ENCODE peak calls at places on chromosomes 7 and 10, in eight cellular contexts. V, N, F, W, B, X, G and Q are unnamed samples.

GRCh38 chr7:25545125-25546008 is 317.1 kb upstream of the NPVF start:
- DNase-seq in V (no peak), N (no peak), F (no peak), W (no peak), B (no peak), X (no peak), G (no peak), Q (no peak)

GRCh38 chr7:79282882-79283602 is 170.4 kb downstream of the MAGI2 start:
- DNase-seq in V (peak), N (no peak), F (peak), W (no peak), B (peak), X (peak), G (peak), Q (peak)

GRCh38 chr10:104076743-104077160 is 8.9 kb downstream of the COL17A1 start:
- DNase-seq in V (peak), N (no peak), F (peak), W (no peak), B (peak), X (peak), G (no peak), Q (peak)

GRCh38 chr10:50576995-50577394 is 46.8 kb downstream of the SGMS1 start:
- DNase-seq in V (no peak), N (no peak), F (no peak), W (no peak), B (no peak), X (no peak), G (no peak), Q (no peak)

GRCh38 chr7:30255096-30255769 is 29.2 kb upstream of the ZNRF2 start:
- DNase-seq in V (no peak), N (no peak), F (no peak), W (no peak), B (no peak), X (no peak), G (no peak), Q (no peak)

GRCh38 chr7:158595068-158595467 is 7.4 kb upstream of the PTPRN2 start:
- DNase-seq in V (no peak), N (no peak), F (no peak), W (no peak), B (no peak), X (peak), G (peak), Q (peak)

GRCh38 chr10:49360271-49361177 is 35.4 kb downstream of the DRGX start:
- DNase-seq in V (peak), N (no peak), F (peak), W (peak), B (no peak), X (no peak), G (no peak), Q (no peak)

GRCh38 chr10:6351540-6351939 is 148.8 kb downstream of the PFKFB3 start:
- DNase-seq in V (no peak), N (no peak), F (no peak), W (no peak), B (no peak), X (no peak), G (no peak), Q (no peak)

GRCh38 chr10:130472236-130472635 is 336.0 kb downstream of the GLRX3 start:
- DNase-seq in V (no peak), N (no peak), F (no peak), W (no peak), B (no peak), X (no peak), G (no peak), Q (no peak)

GRCh38 chr7:102421706-102422105 is 11.7 kb upstream of the ORAI2 start:
- DNase-seq in V (no peak), N (no peak), F (no peak), W (no peak), B (no peak), X (no peak), G (no peak), Q (no peak)

GRCh38 chr10:11525503-11525902 is 85.9 kb downstream of the USP6NL start:
- DNase-seq in V (peak), N (no peak), F (no peak), W (peak), B (no peak), X (peak), G (no peak), Q (peak)

GRCh38 chr7:138712652-138713051 is 11.5 kb upstream of the SVOPL start:
- DNase-seq in V (no peak), N (no peak), F (no peak), W (no peak), B (no peak), X (no peak), G (no peak), Q (no peak)

GRCh38 chr10:78451592-78451991 is 417.9 kb downstream of the RPS24 start:
- DNase-seq in V (peak), N (no peak), F (no peak), W (no peak), B (no peak), X (peak), G (no peak), Q (peak)

GRCh38 chr7:108046952-108047506 is 44.1 kb upstream of the LAMB1 start:
- DNase-seq in V (no peak), N (no peak), F (no peak), W (no peak), B (no peak), X (no peak), G (peak), Q (no peak)

GRCh38 chr10:132230557-132231210 is 43.9 kb downstream of the DPYSL4 start:
- DNase-seq in V (no peak), N (no peak), F (no peak), W (peak), B (no peak), X (no peak), G (no peak), Q (no peak)

GRCh38 chr10:96720422-96721206 is at the start of gene PIK3AP1:
- DNase-seq in V (no peak), N (no peak), F (no peak), W (peak), B (no peak), X (no peak), G (no peak), Q (no peak)

GRCh38 chr7:27303021-27303420 is 60.4 kb downstream of the EVX1 start:
- DNase-seq in V (no peak), N (no peak), F (no peak), W (no peak), B (no peak), X (no peak), G (peak), Q (no peak)

GRCh38 chr10:60203993-60204618 is 185.6 kb downstream of the ANK3 start:
- DNase-seq in V (peak), N (no peak), F (peak), W (no peak), B (peak), X (peak), G (peak), Q (peak)

GRCh38 chr10:68235591-68235990 is 3.7 kb upstream of the ATOH7 start:
- DNase-seq in V (no peak), N (no peak), F (no peak), W (no peak), B (no peak), X (no peak), G (no peak), Q (no peak)

GRCh38 chr10:64503429-64503828 is 982.2 kb downstream of the REEP3 start:
- DNase-seq in V (no peak), N (no peak), F (no peak), W (no peak), B (no peak), X (no peak), G (no peak), Q (no peak)

GRCh38 chr7:66296-66695 is 126.1 kb upstream of the FAM20C start:
- DNase-seq in V (no peak), N (no peak), F (no peak), W (peak), B (no peak), X (no peak), G (no peak), Q (no peak)

GRCh38 chr10:21388541-21389068 is 136.9 kb downstream of the SKIDA1 start:
- DNase-seq in V (no peak), N (no peak), F (no peak), W (no peak), B (no peak), X (no peak), G (no peak), Q (no peak)

GRCh38 chr10:63553031-63553430 is 31.8 kb downstream of the REEP3 start:
- DNase-seq in V (peak), N (no peak), F (peak), W (no peak), B (peak), X (peak), G (peak), Q (peak)

GRCh38 chr10:102782698-102783540 is 39.2 kb downstream of the WBP1L start:
- DNase-seq in V (peak), N (peak), F (peak), W (no peak), B (peak), X (peak), G (peak), Q (peak)

GRCh38 chr10:118850418-118851061 is 95.8 kb upstream of the CACUL1 start:
- DNase-seq in V (peak), N (no peak), F (peak), W (peak), B (peak), X (peak), G (peak), Q (peak)

GRCh38 chr7:20798081-20798693 is 11.5 kb upstream of the SP8 start:
- DNase-seq in V (peak), N (no peak), F (no peak), W (peak), B (no peak), X (no peak), G (no peak), Q (no peak)

GRCh38 chr10:91643700-91644099 is 10.8 kb upstream of the PPP1R3C start:
- DNase-seq in V (peak), N (no peak), F (no peak), W (no peak), B (no peak), X (no peak), G (peak), Q (peak)
- TF ChIP-seq CTCF in V (peak), N (peak), F (peak), W (no peak), B (peak), X (peak), G (peak), Q (peak)

GRCh38 chr7:1537631-1538412 is 7.3 kb downstream of the MAFK start:
- DNase-seq in V (peak), N (peak), F (peak), W (peak), B (peak), X (peak), G (peak), Q (peak)

GRCh38 chr7:1538544-1539345 is 8.2 kb downstream of the MAFK start:
- DNase-seq in V (no peak), N (no peak), F (no peak), W (peak), B (no peak), X (no peak), G (no peak), Q (no peak)

GRCh38 chr7:1535695-1536094 is 5.2 kb downstream of the MAFK start:
- DNase-seq in V (no peak), N (no peak), F (no peak), W (peak), B (peak), X (no peak), G (no peak), Q (no peak)

GRCh38 chr7:1536105-1536767 is 5.7 kb downstream of the MAFK start:
- DNase-seq in V (no peak), N (no peak), F (no peak), W (peak), B (no peak), X (no peak), G (no peak), Q (no peak)

GRCh38 chr7:1536768-1537630 is 6.5 kb downstream of the MAFK start:
- DNase-seq in V (peak), N (peak), F (peak), W (peak), B (peak), X (peak), G (peak), Q (peak)
- H3K4me3 ChIP-seq in V (peak), N (peak), F (peak), W (peak), B (peak), X (peak), G (peak), Q (peak)

GRCh38 chr10:117170244-117170643 is 27.0 kb upstream of the KCNK18 start:
- DNase-seq in V (no peak), N (no peak), F (no peak), W (no peak), B (no peak), X (no peak), G (no peak), Q (no peak)

GRCh38 chr10:117178190-117178589 is 19.1 kb upstream of the KCNK18 start:
- DNase-seq in V (no peak), N (no peak), F (no peak), W (no peak), B (no peak), X (no peak), G (no peak), Q (no peak)

GRCh38 chr10:117174439-117175214 is 22.7 kb upstream of the KCNK18 start:
- DNase-seq in V (peak), N (peak), F (peak), W (peak), B (peak), X (peak), G (peak), Q (peak)

GRCh38 chr10:117175901-117176534 is 21.3 kb upstream of the KCNK18 start:
- DNase-seq in V (peak), N (no peak), F (peak), W (peak), B (peak), X (peak), G (peak), Q (peak)

DNA sequence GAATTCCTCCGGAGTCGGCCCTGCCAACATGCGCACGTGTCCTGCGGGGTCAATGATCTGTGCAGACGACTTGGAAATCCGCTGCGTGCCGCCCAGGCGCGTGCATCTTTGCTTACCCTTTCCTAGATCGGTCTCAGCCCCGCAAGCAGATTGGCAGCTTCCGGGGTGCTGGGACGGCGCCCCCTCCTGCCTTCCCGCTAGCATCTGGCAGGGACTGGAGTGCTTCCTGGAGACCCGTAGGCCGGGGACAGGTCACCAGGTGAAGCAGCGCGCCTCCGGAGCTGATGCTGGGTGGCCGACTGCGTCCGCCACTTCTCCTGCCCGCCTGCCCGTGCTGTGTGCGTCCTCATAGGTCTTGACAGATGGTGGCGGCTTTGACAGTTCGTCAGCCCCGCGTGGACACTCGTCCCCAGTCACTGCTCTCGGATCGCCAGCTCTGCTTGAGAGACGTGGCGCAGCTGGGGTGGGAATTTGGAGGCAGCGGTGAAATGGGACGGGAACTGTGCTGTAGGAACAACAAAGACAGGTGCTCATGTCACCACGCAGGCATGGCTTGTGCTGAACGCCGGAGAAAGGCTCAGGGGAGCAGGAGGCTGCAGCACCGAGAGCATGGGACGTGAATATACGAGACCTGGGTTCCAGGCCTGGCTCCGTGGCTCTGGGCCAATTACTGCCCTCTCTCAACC is 21.9 kb upstream of the KCNK18 start:
- DNase-seq in V (no peak), N (no peak), F (no peak), W (no peak), B (no peak), X (no peak), G (no peak), Q (no peak)
- TF ChIP-seq CTCF in V (no peak), N (no peak), F (no peak), W (no peak), B (no peak), X (no peak), G (no peak), Q (no peak)

GRCh38 chr7:50265968-50266694 is 38.4 kb upstream of the IKZF1 start:
- DNase-seq in V (no peak), N (no peak), F (no peak), W (no peak), B (no peak), X (no peak), G (no peak), Q (no peak)
- H3K4me3 ChIP-seq in V (no peak), N (no peak), F (no peak), W (no peak), B (no peak), X (no peak), G (no peak), Q (no peak)

GRCh38 chr10:89414879-89415821 is 782 bp downstream of the IFIT5 start:
- DNase-seq in V (peak), N (no peak), F (peak), W (peak), B (peak), X (peak), G (peak), Q (peak)
- TF ChIP-seq CTCF in V (no peak), N (no peak), F (no peak), W (no peak), B (no peak), X (no peak), G (no peak), Q (no peak)

GRCh38 chr10:7374795-7375194 is 36.0 kb downstream of the SFMBT2 start:
- DNase-seq in V (no peak), N (no peak), F (no peak), W (no peak), B (no peak), X (no peak), G (no peak), Q (no peak)
- H3K4me3 ChIP-seq in V (no peak), N (no peak), F (no peak), W (no peak), B (no peak), X (no peak), G (no peak), Q (no peak)

DNA sequence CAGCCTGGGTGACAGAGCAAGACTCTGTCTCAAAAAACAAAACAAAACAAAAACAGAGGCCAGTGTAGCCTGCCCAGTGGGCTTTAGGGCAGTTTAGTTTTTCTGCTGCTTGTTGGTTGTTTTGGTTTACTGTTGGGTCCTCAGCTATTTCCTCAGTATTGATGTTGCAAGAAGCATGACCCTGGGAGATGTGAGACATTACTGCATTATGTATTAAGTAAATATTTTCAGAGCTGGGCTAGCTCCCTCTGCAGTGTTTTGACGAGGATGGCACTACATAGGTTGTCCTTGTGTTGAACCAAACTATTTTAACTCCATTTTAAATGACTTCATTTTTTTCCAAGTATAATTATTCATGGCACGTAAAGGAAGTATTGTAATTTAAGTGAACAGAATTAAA is 4.8 kb downstream of the AKAP9 start:
- DNase-seq in V (peak), N (no peak), F (peak), W (no peak), B (peak), X (peak), G (peak), Q (peak)
- TF ChIP-seq CTCF in V (peak), N (no peak), F (peak), W (no peak), B (no peak), X (peak), G (no peak), Q (peak)

DNA sequence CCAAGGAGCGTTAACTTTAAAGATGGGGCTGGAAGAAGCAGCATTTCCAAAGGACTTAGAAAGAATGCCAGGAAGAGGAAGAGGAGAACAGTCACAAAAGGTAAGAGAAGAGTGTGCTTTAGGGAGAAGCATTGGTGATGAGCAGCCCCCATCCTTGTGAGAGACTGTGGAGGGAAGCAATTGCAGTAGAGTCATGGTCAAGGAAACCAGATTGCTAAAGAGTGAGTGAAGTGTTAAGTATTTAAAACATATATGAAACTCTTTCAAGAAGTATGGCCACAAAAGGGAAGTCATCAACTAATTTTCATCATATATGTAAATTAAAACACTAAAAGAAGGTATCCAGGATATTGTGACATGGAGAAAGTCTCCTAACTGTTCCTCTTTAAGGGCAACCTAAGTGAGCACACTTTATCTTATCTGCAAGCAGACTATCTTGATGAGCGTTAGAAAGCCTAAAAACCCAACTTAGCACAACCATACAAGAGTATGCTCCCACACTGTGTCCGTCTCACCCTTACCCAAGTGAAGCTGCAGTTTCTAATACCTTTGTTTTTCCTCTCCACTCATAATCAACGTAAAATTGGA is 69.7 kb downstream of the CD36 start:
- DNase-seq in V (no peak), N (no peak), F (no peak), W (no peak), B (no peak), X (no peak), G (no peak), Q (no peak)
- H3K4me3 ChIP-seq in V (no peak), N (no peak), F (no peak), W (no peak), B (no peak), X (no peak), G (no peak), Q (no peak)